ENCODE peak calls at places on chromosome 5, in eight cellular contexts. D is DMS53; J is colonic mucosa; Z is C1 segment of cervical spinal cord; K is kidney; W is RCC 7860; M is CD8-positive, alpha-beta T cell; Q is adrenal gland. G is an unnamed sample.

GRCh38 chr5:115490601-115491000 is 54.0 kb downstream of the FEM1C start:
- DNase-seq in Z (no peak), M (no peak), K (no peak), J (no peak), Q (no peak), D (peak; percentile 77), W (no peak), G (no peak)

GRCh38 chr5:179833056-179833708 is 12.5 kb downstream of the SQSTM1 start:
- DNase-seq in J (no peak), W (no peak), D (no peak), Q (no peak), Z (no peak), K (peak; percentile 64), M (no peak), G (no peak)

GRCh38 chr5:57175586-57175985 is 1.7 kb downstream of the GPBP1 start:
- DNase-seq in K (no peak), J (peak; percentile 39), M (no peak), W (no peak), D (peak; percentile 41), Z (no peak), Q (no peak), G (no peak)

GRCh38 chr5:82147860-82148573 is 130.1 kb downstream of the RPS23 start:
- DNase-seq in W (no peak), Z (no peak), J (no peak), Q (no peak), K (no peak), M (no peak), D (no peak), G (no peak)

GRCh38 chr5:71986101-71986500 is 121.2 kb upstream of the MAP1B start:
- DNase-seq in Q (no peak), J (no peak), Z (no peak), D (no peak), W (no peak), K (no peak), M (no peak), G (no peak)

GRCh38 chr5:52705720-52706119 is 82.0 kb upstream of the ITGA1 start:
- DNase-seq in M (no peak), J (no peak), Q (no peak), D (no peak), Z (no peak), W (no peak), K (no peak), G (no peak)

GRCh38 chr5:134738963-134739661 is 764 bp downstream of the CAMLG start:
- DNase-seq in J (peak; percentile 34), M (peak; percentile 15), Z (peak; percentile 26), W (peak; percentile 52), K (no peak), D (peak; percentile 75), Q (peak; percentile 33), G (peak; percentile 16)

GRCh38 chr5:155275214-155275613 is 261.7 kb downstream of the KIF4B start:
- DNase-seq in K (no peak), M (no peak), Q (no peak), J (no peak), W (no peak), Z (no peak), D (no peak), G (no peak)

GRCh38 chr5:177023247-177023703 is 779 bp downstream of the ZNF346 start:
- DNase-seq in M (no peak), Q (no peak), D (peak; percentile 53), W (no peak), Z (peak; percentile 13), K (no peak), J (peak; percentile 21), G (no peak)

GRCh38 chr5:82512025-82512424 is 233.9 kb upstream of the RPS23 start:
- DNase-seq in D (peak; percentile 19), W (no peak), Q (no peak), K (no peak), Z (no peak), J (no peak), M (no peak), G (no peak)